ENCODE peak calls at places on chromosomes 11 and 22, in five cellular contexts. X is osteoblast, R is WERI-Rb-1, O is psoas muscle, H is heart left ventricle. Z is an unnamed sample.

GRCh38 chr11:110356769-110357671 is 60.6 kb upstream of the RDX start:
- DNase-seq in H (no peak), R (no peak), O (no peak), X (no peak), Z (no peak)

GRCh38 chr22:48753381-48753730 is 1074.3 kb downstream of the BRD1 start:
- DNase-seq in H (no peak), X (peak), R (no peak), O (no peak), Z (no peak)

GRCh38 chr11:134691985-134692384 is 279.9 kb upstream of the B3GAT1 start:
- DNase-seq in R (no peak), X (no peak), H (no peak), O (no peak), Z (no peak)

GRCh38 chr11:9057032-9057431 is 34.4 kb downstream of the SCUBE2 start:
- DNase-seq in H (no peak), O (no peak), X (no peak), R (no peak), Z (no peak)

GRCh38 chr11:66835762-66836405 is 7.4 kb upstream of the RCE1 start:
- DNase-seq in H (no peak), O (no peak), R (no peak), X (peak), Z (peak)

GRCh38 chr11:121473064-121473777 is 20.5 kb upstream of the SORL1-AS1 start:
- DNase-seq in H (no peak), X (peak), R (no peak), O (no peak), Z (no peak)

GRCh38 chr11:37502202-37502601 is 904.2 kb upstream of the RAG2 start:
- DNase-seq in O (no peak), H (no peak), X (no peak), R (no peak), Z (peak)

GRCh38 chr11:62804310-62805043 is 763 bp downstream of the NXF1 start:
- DNase-seq in O (no peak), R (no peak), X (peak), H (no peak), Z (peak)

GRCh38 chr11:10096987-10097386 is 197.0 kb downstream of the SBF2 start:
- DNase-seq in X (no peak), H (no peak), R (no peak), O (no peak), Z (no peak)
- H3K4me3 ChIP-seq in X (no peak), H (no peak), R (no peak), O (no peak), Z (no peak)

GRCh38 chr22:23204541-23205157 is 24.3 kb downstream of the BCR start:
- DNase-seq in O (peak), X (no peak), R (no peak), H (peak), Z (no peak)
- TF ChIP-seq CTCF in O (no peak), X (no peak), R (no peak), H (no peak), Z (no peak)

GRCh38 chr11:100778386-100778785 is 91.3 kb downstream of the ARHGAP42 start:
- DNase-seq in O (no peak), H (no peak), R (no peak), X (no peak), Z (no peak)

GRCh38 chr11:100777118-100777517 is 90.0 kb downstream of the ARHGAP42 start:
- DNase-seq in H (no peak), O (no peak), X (no peak), R (no peak), Z (no peak)

GRCh38 chr11:100777736-100778135 is 90.6 kb downstream of the ARHGAP42 start:
- DNase-seq in R (no peak), O (no peak), X (no peak), H (no peak), Z (no peak)

GRCh38 chr11:100774859-100775258 is 87.8 kb downstream of the ARHGAP42 start:
- DNase-seq in X (no peak), O (no peak), R (no peak), H (no peak), Z (no peak)

GRCh38 chr11:100776212-100776896 is 89.3 kb downstream of the ARHGAP42 start:
- DNase-seq in R (no peak), X (peak), O (no peak), H (no peak), Z (no peak)
- H3K4me3 ChIP-seq in R (no peak), X (no peak), O (no peak), H (no peak), Z (no peak)

DNA sequence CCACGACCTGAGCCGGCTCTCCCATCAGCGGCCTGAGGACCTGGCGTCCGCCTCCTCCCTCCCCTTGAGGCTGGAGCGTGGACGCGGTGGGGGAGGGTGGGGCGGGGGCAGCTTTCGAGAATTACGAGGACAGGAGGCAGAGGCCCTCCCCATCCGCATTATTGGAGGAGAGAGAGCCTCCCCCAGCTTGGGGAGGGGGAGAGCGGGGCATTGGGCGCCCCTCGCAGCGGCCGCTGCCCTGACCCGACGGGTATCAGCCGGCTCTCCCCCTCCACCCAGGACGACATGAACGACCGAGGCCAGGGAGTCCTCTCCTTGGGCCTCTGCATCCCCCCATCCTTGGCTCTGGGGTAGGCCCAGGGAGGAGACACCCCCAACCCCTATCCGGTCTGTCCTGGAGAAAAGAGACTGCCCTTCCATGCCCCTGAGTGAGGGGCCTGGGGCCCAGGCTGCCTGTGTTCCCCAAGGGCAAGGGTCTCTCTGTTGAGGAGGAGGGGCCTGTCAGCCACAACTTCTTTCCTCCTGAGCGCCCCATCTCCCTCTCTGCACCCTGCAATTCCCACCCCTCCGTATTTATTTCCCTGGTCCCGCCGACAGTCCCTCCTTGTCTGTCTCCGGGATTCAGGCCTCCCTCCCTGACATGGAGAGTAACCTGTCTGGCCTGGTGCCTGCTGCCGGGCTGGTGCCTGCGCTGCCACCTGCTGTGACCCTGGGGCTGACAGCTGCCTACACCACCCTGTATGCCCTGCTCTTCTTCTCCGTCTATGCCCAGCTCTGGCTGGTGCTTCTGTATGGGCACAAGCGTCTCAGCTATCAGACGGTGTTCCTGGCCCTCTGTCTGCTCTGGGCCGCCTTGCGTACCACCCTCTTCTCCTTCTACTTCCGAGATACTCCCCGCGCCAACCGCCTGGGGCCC is 495 bp downstream of the GPR137 start:
- DNase-seq in X (peak), O (peak), R (peak), H (no peak), Z (peak)
- TF ChIP-seq CTCF in X (no peak), O (no peak), R (peak), H (no peak), Z (peak)

GRCh38 chr11:459511-460220 is 9.6 kb downstream of the PTDSS2 start:
- DNase-seq in H (no peak), O (peak), R (no peak), X (peak), Z (no peak)
- H3K4me3 ChIP-seq in H (peak), O (no peak), R (no peak), X (no peak), Z (no peak)

GRCh38 chr22:41966607-41967240 is 2.5 kb upstream of the SEPTIN3 start:
- DNase-seq in H (no peak), X (peak), O (no peak), R (peak), Z (peak)
- TF ChIP-seq CTCF in H (peak), X (peak), O (peak), R (peak), Z (peak)

DNA sequence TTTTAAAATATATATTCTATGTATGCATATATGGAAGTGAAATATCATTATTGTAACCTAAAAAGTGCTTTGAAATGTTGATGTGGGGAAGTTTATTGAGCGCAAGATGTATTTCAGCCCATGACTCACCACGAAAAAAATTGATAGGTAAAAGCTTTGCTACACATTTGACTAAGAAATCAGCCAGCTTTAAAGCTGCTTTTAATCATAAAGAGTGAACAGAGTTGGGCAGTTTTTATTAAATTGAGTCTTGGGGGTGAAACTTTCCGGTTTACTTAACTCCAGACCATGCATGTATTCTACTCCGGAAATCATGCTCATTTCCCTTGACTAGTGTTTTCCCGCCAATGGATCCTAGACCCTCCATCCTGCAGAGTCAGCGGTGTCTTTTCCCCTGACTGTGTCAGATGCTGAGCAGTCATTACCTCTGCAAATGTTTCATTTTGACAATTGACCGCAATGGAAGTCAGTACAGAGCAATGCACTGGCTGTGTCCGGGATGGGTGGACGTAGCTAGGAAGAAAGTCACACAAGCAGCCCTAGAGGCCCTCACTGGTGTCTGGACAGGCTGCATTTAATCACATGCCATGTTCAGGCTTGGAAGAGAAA is 47.2 kb upstream of the MPEG1 start:
- DNase-seq in H (no peak), R (no peak), X (no peak), O (no peak), Z (peak)
- H3K4me3 ChIP-seq in H (no peak), R (no peak), X (no peak), O (no peak), Z (no peak)